ENCODE peak calls at places on chromosomes 16 and 17, in eight cellular contexts. M is IMR-90; D is PC-9; E is CD8-positive, alpha-beta memory T cell; Q is naive thymus-derived CD4-positive, alpha-beta T cell; W is adrenal gland; B is cardiac muscle cell; X is thoracic aorta. A is an unnamed sample.

GRCh38 chr17:2749784-2750181 is 331 bp upstream of the CCDC92B start:
- DNase-seq in W (peak; percentile 74), X (no peak), E (peak; percentile 69), Q (peak; percentile 74), D (peak; percentile 82), M (peak; percentile 57), B (peak; percentile 81), A (peak; percentile 64)

GRCh38 chr17:63523256-63523869 is at the start of gene KCNH6:
- DNase-seq in X (no peak), M (no peak), D (no peak), E (no peak), Q (no peak), B (peak; percentile 3), W (no peak), A (no peak)

GRCh38 chr17:35160354-35161201 is 13.0 kb downstream of the UNC45B start:
- DNase-seq in X (no peak), Q (peak; percentile 74), W (no peak), E (peak; percentile 78), D (no peak), B (no peak), M (no peak), A (no peak)

GRCh38 chr17:48492401-48493298 is 38.2 kb downstream of the HOXB1 start:
- DNase-seq in D (peak; percentile 59), B (peak; percentile 72), W (peak; percentile 78), X (peak; percentile 16), E (peak; percentile 55), M (peak; percentile 74), Q (peak; percentile 61), A (peak; percentile 80)

GRCh38 chr16:51577621-51578303 is 426.7 kb upstream of the SALL1 start:
- DNase-seq in B (no peak), W (no peak), M (peak; percentile 15), X (no peak), E (no peak), D (no peak), Q (no peak), A (peak; percentile 49)

GRCh38 chr16:58487566-58488351 is 12.2 kb upstream of the NDRG4 start:
- DNase-seq in D (peak; percentile 77), Q (peak; percentile 68), X (no peak), W (peak; percentile 91), B (peak; percentile 84), E (peak; percentile 66), M (peak; percentile 67), A (peak; percentile 88)

GRCh38 chr16:14225457-14225856 is 154.3 kb downstream of the MRTFB start:
- DNase-seq in M (no peak), X (no peak), W (no peak), B (no peak), D (no peak), E (no peak), Q (no peak), A (no peak)

GRCh38 chr17:1082579-1082978 is 85.7 kb downstream of the TIMM22 start:
- DNase-seq in M (peak; percentile 78), X (no peak), D (peak; percentile 58), B (peak; percentile 54), W (peak; percentile 89), E (no peak), Q (no peak), A (peak; percentile 36)

GRCh38 chr17:74874615-74875037 is 1.8 kb upstream of the FDXR start:
- DNase-seq in M (no peak), E (no peak), W (no peak), Q (no peak), B (no peak), D (no peak), X (no peak), A (no peak)

GRCh38 chr16:49754495-49755290 is 101.2 kb downstream of the ZNF423 start:
- DNase-seq in B (peak; percentile 62), Q (no peak), M (no peak), X (no peak), D (no peak), E (no peak), W (peak; percentile 11), A (no peak)

GRCh38 chr17:21242780-21243515 is 10.3 kb downstream of the NATD1 start:
- DNase-seq in W (no peak), B (no peak), X (no peak), D (no peak), M (no peak), E (no peak), Q (no peak), A (no peak)

GRCh38 chr17:31281061-31281460 is 16.0 kb downstream of the OMG start:
- DNase-seq in E (no peak), W (no peak), B (no peak), M (no peak), Q (no peak), D (no peak), X (no peak), A (no peak)

GRCh38 chr17:333626-334396 is 18.8 kb downstream of the RPH3AL start:
- DNase-seq in D (no peak), M (peak; percentile 33), B (peak; percentile 58), Q (peak; percentile 34), E (peak; percentile 62), X (no peak), W (peak; percentile 95), A (no peak)

GRCh38 chr17:38410201-38410600 is 18.1 kb upstream of the ARHGAP23 start:
- DNase-seq in W (no peak), D (no peak), M (no peak), E (no peak), Q (no peak), X (no peak), B (no peak), A (no peak)

GRCh38 chr17:66889480-66890230 is 54.7 kb downstream of the CACNG5 start:
- DNase-seq in D (no peak), B (no peak), W (no peak), Q (no peak), X (no peak), M (no peak), E (no peak), A (no peak)

DNA sequence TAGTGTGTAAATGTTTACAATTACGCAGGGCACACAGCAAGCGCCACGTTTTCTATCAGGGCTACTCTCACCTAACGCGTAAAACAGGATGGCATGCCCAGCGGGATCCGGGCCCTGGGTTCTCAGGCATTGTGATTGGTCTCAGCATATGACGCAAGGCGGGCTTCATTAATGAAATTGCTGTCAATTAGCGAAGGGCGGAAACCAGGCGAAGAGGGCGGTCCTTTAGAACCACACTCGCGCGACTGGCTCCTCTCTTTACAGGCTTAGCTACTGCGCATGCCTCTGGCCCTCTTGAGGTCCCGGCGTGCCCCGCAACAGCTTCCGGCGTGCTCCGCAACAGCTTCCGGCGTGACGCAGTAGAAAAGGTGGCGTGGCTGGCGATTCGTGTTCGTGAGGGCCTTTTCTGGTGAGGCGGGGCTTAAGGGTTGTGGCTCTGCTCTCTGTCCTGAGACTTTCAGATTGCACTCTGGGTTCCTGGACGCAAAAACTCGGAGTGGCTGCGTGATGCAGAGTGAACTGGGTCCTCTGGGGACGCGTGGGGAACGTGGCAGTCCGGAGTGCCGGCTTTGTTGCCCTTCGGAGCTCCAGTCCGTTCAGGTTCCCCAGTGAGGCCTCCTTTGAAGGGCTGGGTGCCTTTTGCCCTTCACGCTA is 9.2 kb downstream of the OR2C1 start:
- DNase-seq in X (peak; percentile 39), D (peak; percentile 73), E (peak; percentile 88), B (peak; percentile 97), M (peak; percentile 95), W (peak; percentile 93), Q (peak; percentile 87), A (peak; percentile 61)
- H3K9me3 ChIP-seq in X (peaks cover 9% of the 10 kb centered on the region), D (no peaks in the 10 kb centered on the region), E (peaks cover 6% of the 10 kb centered on the region), B (no peaks in the 10 kb centered on the region), M (peaks cover 10% of the 10 kb centered on the region), W (no peaks in the 10 kb centered on the region), Q (no peaks in the 10 kb centered on the region), A (peaks cover 6% of the 10 kb centered on the region)

GRCh38 chr17:44987194-44987882 is 19.2 kb upstream of the C1QL1 start:
- DNase-seq in B (no peak), W (no peak), E (no peak), M (no peak), D (no peak), Q (no peak), X (no peak), A (no peak)
- H3K4me3 ChIP-seq in B (no peak overlapping the region), W (no peak overlapping the region), E (no peak overlapping the region), M (no peak overlapping the region), D (no peak overlapping the region), Q (no peak overlapping the region), X (no peak overlapping the region), A (no peak overlapping the region)

GRCh38 chr16:71737501-71737900 is 13.0 kb upstream of the PHLPP2 start:
- DNase-seq in Q (no peak), D (no peak), M (no peak), X (no peak), B (no peak), E (no peak), W (no peak), A (no peak)
- H3K36me3 ChIP-seq in Q (peaks cover 40% of the 10 kb centered on the region), D (peaks cover 20% of the 10 kb centered on the region), M (peaks cover 34% of the 10 kb centered on the region), X (peaks cover 34% of the 10 kb centered on the region), B (peaks cover 62% of the 10 kb centered on the region), E (peaks cover 43% of the 10 kb centered on the region), W (no peaks in the 10 kb centered on the region), A (peaks cover 16% of the 10 kb centered on the region)

GRCh38 chr17:52647411-52647810 is 488.9 kb upstream of the CA10 start:
- DNase-seq in B (no peak), X (no peak), D (no peak), E (no peak), M (no peak), W (no peak), Q (no peak), A (no peak)

GRCh38 chr17:52648995-52649394 is 490.5 kb upstream of the CA10 start:
- DNase-seq in M (no peak), W (no peak), B (no peak), Q (no peak), D (no peak), E (no peak), X (no peak), A (no peak)

DNA sequence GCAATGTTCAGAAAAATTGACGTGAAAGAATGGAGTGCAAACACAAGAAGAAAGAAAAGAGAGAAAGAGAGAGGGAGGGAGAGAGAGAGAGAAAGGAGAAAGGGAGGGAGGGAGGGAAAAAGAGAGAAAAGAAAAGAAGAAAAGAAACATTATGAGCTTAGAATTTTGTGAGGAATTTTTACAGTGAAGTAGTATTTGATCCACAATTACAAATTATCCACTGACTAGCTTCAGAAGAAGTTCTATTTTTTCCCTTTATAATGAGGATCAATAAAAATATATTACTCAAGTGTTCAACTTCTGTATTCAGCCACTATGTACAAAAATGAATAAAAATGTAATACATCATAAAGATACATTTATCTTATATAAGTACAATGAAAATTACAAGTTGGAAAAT is 494.5 kb upstream of the CA10 start:
- DNase-seq in B (no peak), M (no peak), D (no peak), Q (no peak), E (no peak), X (no peak), W (no peak), A (no peak)
- H3K9me3 ChIP-seq in B (no peaks in the 10 kb centered on the region), M (peaks cover 4% of the 10 kb centered on the region), D (no peaks in the 10 kb centered on the region), Q (no peaks in the 10 kb centered on the region), E (no peaks in the 10 kb centered on the region), X (no peaks in the 10 kb centered on the region), W (no peaks in the 10 kb centered on the region), A (no peaks in the 10 kb centered on the region)

DNA sequence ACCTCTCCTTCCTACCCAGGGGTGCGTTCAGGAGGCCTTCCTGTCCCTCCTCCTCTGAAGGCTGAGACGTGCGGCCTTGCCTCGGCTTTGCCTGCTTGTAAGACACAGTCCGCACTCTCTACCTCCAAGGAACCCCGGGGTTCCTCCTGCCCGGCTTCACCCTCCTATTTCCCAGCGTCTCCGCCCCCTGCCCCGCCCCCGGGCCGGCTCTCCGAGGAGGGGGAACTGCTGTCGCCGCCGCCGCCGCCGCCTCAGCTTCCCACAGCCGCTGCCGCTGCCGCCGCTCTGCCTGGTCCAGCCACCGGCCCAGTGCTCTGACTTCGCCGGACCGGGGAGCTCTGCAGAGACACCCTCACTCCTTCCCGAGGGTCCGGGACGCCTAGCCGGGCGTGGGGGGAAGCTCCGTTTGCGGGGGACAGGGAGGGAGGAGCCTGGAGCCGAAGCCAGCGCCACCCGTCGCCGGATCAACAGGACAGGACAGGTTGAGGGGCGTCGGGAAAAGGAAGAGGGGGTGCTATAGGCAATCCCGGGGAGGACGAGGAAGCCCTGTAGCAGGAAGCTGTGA is 1.2 kb upstream of the FGF11 start:
- DNase-seq in X (no peak), E (peak; percentile 61), D (peak; percentile 84), W (peak; percentile 87), Q (peak; percentile 52), M (no peak), B (peak; percentile 17), A (no peak)
- H3K4me3 ChIP-seq in X (peak overlapping the region; percentile 83), E (peak overlapping the region; percentile 24), D (peak overlapping the region; percentile 11), W (peak overlapping the region; percentile 62), Q (peak overlapping the region; percentile 36), M (peak overlapping the region; percentile 12), B (peak overlapping the region; percentile 64), A (no peak overlapping the region)

A was measured in MG63.